ENCODE peak calls at places on chromosomes 2 and 18, in nine cellular contexts. One of them, this sample, is unnamed.

GRCh38 chr18:8871484-8871883 is 166.1 kb downstream of the MTCL1 start:
- DNase-seq in mesothelial cell of epicardium: no peak
- DNase-seq in NCI-H1092 treated with DMSO at 0.1 percent for 48 hours: no peak
- DNase-seq in endothelial cell of umbilical vein: no peak
- DNase-seq in NCI-H460: no peak
- DNase-seq in GOT3: no peak
- DNase-seq in activated T-cell treated with anti-CD3 and anti-CD28 coated beads for 1 hour: no peak
- DNase-seq in ureter: no peak
- DNase-seq in CD8-positive, alpha-beta memory T cell: no peak
- DNase-seq in this sample: no peak

GRCh38 chr2:77513191-77513590 is 9.0 kb downstream of the LRRTM4 start:
- DNase-seq in mesothelial cell of epicardium: no peak
- DNase-seq in GOT3: no peak
- DNase-seq in CD8-positive, alpha-beta memory T cell: no peak
- DNase-seq in endothelial cell of umbilical vein: no peak
- DNase-seq in NCI-H460: peak
- DNase-seq in ureter: no peak
- DNase-seq in NCI-H1092 treated with DMSO at 0.1 percent for 48 hours: no peak
- DNase-seq in activated T-cell treated with anti-CD3 and anti-CD28 coated beads for 1 hour: no peak
- DNase-seq in this sample: no peak

GRCh38 chr2:2642906-2643890 is 312.1 kb upstream of the MYT1L start:
- DNase-seq in ureter: no peak
- DNase-seq in activated T-cell treated with anti-CD3 and anti-CD28 coated beads for 1 hour: no peak
- DNase-seq in NCI-H1092 treated with DMSO at 0.1 percent for 48 hours: no peak
- DNase-seq in CD8-positive, alpha-beta memory T cell: no peak
- DNase-seq in GOT3: no peak
- DNase-seq in NCI-H460: no peak
- DNase-seq in mesothelial cell of epicardium: no peak
- DNase-seq in endothelial cell of umbilical vein: no peak
- DNase-seq in this sample: no peak

GRCh38 chr2:95353055-95353575 is 49.4 kb upstream of the FAHD2A start:
- DNase-seq in NCI-H460: no peak
- DNase-seq in GOT3: no peak
- DNase-seq in activated T-cell treated with anti-CD3 and anti-CD28 coated beads for 1 hour: no peak
- DNase-seq in NCI-H1092 treated with DMSO at 0.1 percent for 48 hours: no peak
- DNase-seq in mesothelial cell of epicardium: no peak
- DNase-seq in ureter: peak
- DNase-seq in endothelial cell of umbilical vein: no peak
- DNase-seq in CD8-positive, alpha-beta memory T cell: no peak
- DNase-seq in this sample: no peak

GRCh38 chr2:96103388-96103705 is 13.0 kb downstream of the ADRA2B start:
- DNase-seq in NCI-H1092 treated with DMSO at 0.1 percent for 48 hours: no peak
- DNase-seq in ureter: peak
- DNase-seq in mesothelial cell of epicardium: no peak
- DNase-seq in GOT3: no peak
- DNase-seq in endothelial cell of umbilical vein: no peak
- DNase-seq in CD8-positive, alpha-beta memory T cell: no peak
- DNase-seq in activated T-cell treated with anti-CD3 and anti-CD28 coated beads for 1 hour: no peak
- DNase-seq in NCI-H460: no peak
- DNase-seq in this sample: no peak

GRCh38 chr2:238965371-238966273 is 117.7 kb downstream of the TWIST2 start:
- DNase-seq in activated T-cell treated with anti-CD3 and anti-CD28 coated beads for 1 hour: no peak
- DNase-seq in NCI-H1092 treated with DMSO at 0.1 percent for 48 hours: no peak
- DNase-seq in NCI-H460: no peak
- DNase-seq in mesothelial cell of epicardium: no peak
- DNase-seq in ureter: no peak
- DNase-seq in GOT3: no peak
- DNase-seq in CD8-positive, alpha-beta memory T cell: no peak
- DNase-seq in endothelial cell of umbilical vein: no peak
- DNase-seq in this sample: no peak

GRCh38 chr2:13230221-13230620 is 513.5 kb downstream of the TRIB2 start:
- DNase-seq in ureter: no peak
- DNase-seq in NCI-H460: no peak
- DNase-seq in endothelial cell of umbilical vein: no peak
- DNase-seq in CD8-positive, alpha-beta memory T cell: no peak
- DNase-seq in mesothelial cell of epicardium: no peak
- DNase-seq in activated T-cell treated with anti-CD3 and anti-CD28 coated beads for 1 hour: no peak
- DNase-seq in NCI-H1092 treated with DMSO at 0.1 percent for 48 hours: no peak
- DNase-seq in GOT3: no peak
- DNase-seq in this sample: no peak

GRCh38 chr2:129253461-129253812 is 726.0 kb upstream of the RAB6C start:
- DNase-seq in activated T-cell treated with anti-CD3 and anti-CD28 coated beads for 1 hour: no peak
- DNase-seq in NCI-H1092 treated with DMSO at 0.1 percent for 48 hours: peak
- DNase-seq in CD8-positive, alpha-beta memory T cell: no peak
- DNase-seq in NCI-H460: no peak
- DNase-seq in GOT3: no peak
- DNase-seq in mesothelial cell of epicardium: no peak
- DNase-seq in ureter: no peak
- DNase-seq in endothelial cell of umbilical vein: no peak
- DNase-seq in this sample: peak

GRCh38 chr2:9004338-9005204 is 1.1 kb upstream of the MBOAT2 start:
- DNase-seq in endothelial cell of umbilical vein: peak
- DNase-seq in ureter: peak
- DNase-seq in NCI-H1092 treated with DMSO at 0.1 percent for 48 hours: no peak
- DNase-seq in NCI-H460: no peak
- DNase-seq in CD8-positive, alpha-beta memory T cell: no peak
- DNase-seq in mesothelial cell of epicardium: no peak
- DNase-seq in GOT3: no peak
- DNase-seq in activated T-cell treated with anti-CD3 and anti-CD28 coated beads for 1 hour: no peak
- DNase-seq in this sample: no peak

GRCh38 chr2:70850905-70851304 is 15.3 kb upstream of the CD207 start:
- DNase-seq in GOT3: no peak
- DNase-seq in NCI-H460: no peak
- DNase-seq in ureter: no peak
- DNase-seq in endothelial cell of umbilical vein: no peak
- DNase-seq in CD8-positive, alpha-beta memory T cell: no peak
- DNase-seq in NCI-H1092 treated with DMSO at 0.1 percent for 48 hours: no peak
- DNase-seq in mesothelial cell of epicardium: no peak
- DNase-seq in activated T-cell treated with anti-CD3 and anti-CD28 coated beads for 1 hour: no peak
- DNase-seq in this sample: no peak

GRCh38 chr2:143686585-143687164 is 557.5 kb downstream of the ARHGAP15 start:
- DNase-seq in ureter: no peak
- DNase-seq in CD8-positive, alpha-beta memory T cell: no peak
- DNase-seq in NCI-H460: peak
- DNase-seq in endothelial cell of umbilical vein: peak
- DNase-seq in mesothelial cell of epicardium: no peak
- DNase-seq in NCI-H1092 treated with DMSO at 0.1 percent for 48 hours: peak
- DNase-seq in activated T-cell treated with anti-CD3 and anti-CD28 coated beads for 1 hour: no peak
- DNase-seq in GOT3: no peak
- DNase-seq in this sample: peak

GRCh38 chr18:60060578-60060977 is 160.8 kb downstream of the PMAIP1 start:
- DNase-seq in NCI-H1092 treated with DMSO at 0.1 percent for 48 hours: no peak
- DNase-seq in mesothelial cell of epicardium: no peak
- DNase-seq in GOT3: no peak
- DNase-seq in NCI-H460: no peak
- DNase-seq in endothelial cell of umbilical vein: no peak
- DNase-seq in activated T-cell treated with anti-CD3 and anti-CD28 coated beads for 1 hour: no peak
- DNase-seq in ureter: no peak
- DNase-seq in CD8-positive, alpha-beta memory T cell: no peak
- DNase-seq in this sample: no peak

GRCh38 chr2:240997856-240998705 is at the start of gene SNED1:
- DNase-seq in mesothelial cell of epicardium: peak
- DNase-seq in CD8-positive, alpha-beta memory T cell: no peak
- DNase-seq in activated T-cell treated with anti-CD3 and anti-CD28 coated beads for 1 hour: peak
- DNase-seq in NCI-H460: peak
- DNase-seq in NCI-H1092 treated with DMSO at 0.1 percent for 48 hours: peak
- DNase-seq in endothelial cell of umbilical vein: peak
- DNase-seq in ureter: peak
- DNase-seq in GOT3: peak
- DNase-seq in this sample: peak

GRCh38 chr2:220227272-220227920 is 600.0 kb downstream of the SLC4A3 start:
- DNase-seq in NCI-H460: no peak
- DNase-seq in mesothelial cell of epicardium: no peak
- DNase-seq in ureter: no peak
- DNase-seq in NCI-H1092 treated with DMSO at 0.1 percent for 48 hours: no peak
- DNase-seq in activated T-cell treated with anti-CD3 and anti-CD28 coated beads for 1 hour: no peak
- DNase-seq in CD8-positive, alpha-beta memory T cell: no peak
- DNase-seq in endothelial cell of umbilical vein: no peak
- DNase-seq in GOT3: no peak
- DNase-seq in this sample: no peak

GRCh38 chr18:45962461-45962860 is 4.7 kb downstream of the EPG5 start:
- DNase-seq in GOT3: no peak
- DNase-seq in ureter: no peak
- DNase-seq in NCI-H460: no peak
- DNase-seq in activated T-cell treated with anti-CD3 and anti-CD28 coated beads for 1 hour: no peak
- DNase-seq in CD8-positive, alpha-beta memory T cell: peak
- DNase-seq in NCI-H1092 treated with DMSO at 0.1 percent for 48 hours: no peak
- DNase-seq in endothelial cell of umbilical vein: no peak
- DNase-seq in mesothelial cell of epicardium: no peak
- DNase-seq in this sample: no peak

GRCh38 chr2:128600606-128601297 is 282.1 kb upstream of the HS6ST1 start:
- DNase-seq in mesothelial cell of epicardium: peak
- DNase-seq in ureter: no peak
- DNase-seq in NCI-H1092 treated with DMSO at 0.1 percent for 48 hours: no peak
- DNase-seq in endothelial cell of umbilical vein: no peak
- DNase-seq in activated T-cell treated with anti-CD3 and anti-CD28 coated beads for 1 hour: no peak
- DNase-seq in CD8-positive, alpha-beta memory T cell: no peak
- DNase-seq in NCI-H460: no peak
- DNase-seq in GOT3: no peak
- DNase-seq in this sample: no peak

GRCh38 chr2:127102464-127103242 is 4.3 kb downstream of the BIN1 start:
- DNase-seq in ureter: no peak
- DNase-seq in GOT3: no peak
- DNase-seq in mesothelial cell of epicardium: no peak
- DNase-seq in NCI-H460: no peak
- DNase-seq in NCI-H1092 treated with DMSO at 0.1 percent for 48 hours: no peak
- DNase-seq in endothelial cell of umbilical vein: no peak
- DNase-seq in activated T-cell treated with anti-CD3 and anti-CD28 coated beads for 1 hour: no peak
- DNase-seq in CD8-positive, alpha-beta memory T cell: no peak
- DNase-seq in this sample: no peak

GRCh38 chr18:25497395-25497794 is 145.4 kb upstream of the ZNF521 start:
- DNase-seq in endothelial cell of umbilical vein: no peak
- DNase-seq in activated T-cell treated with anti-CD3 and anti-CD28 coated beads for 1 hour: no peak
- DNase-seq in NCI-H460: no peak
- DNase-seq in mesothelial cell of epicardium: no peak
- DNase-seq in ureter: no peak
- DNase-seq in GOT3: no peak
- DNase-seq in NCI-H1092 treated with DMSO at 0.1 percent for 48 hours: no peak
- DNase-seq in CD8-positive, alpha-beta memory T cell: no peak
- DNase-seq in this sample: no peak

GRCh38 chr2:33221046-33221784 is 255.2 kb upstream of the RASGRP3 start:
- DNase-seq in activated T-cell treated with anti-CD3 and anti-CD28 coated beads for 1 hour: no peak
- DNase-seq in NCI-H1092 treated with DMSO at 0.1 percent for 48 hours: no peak
- DNase-seq in CD8-positive, alpha-beta memory T cell: no peak
- DNase-seq in mesothelial cell of epicardium: no peak
- DNase-seq in ureter: no peak
- DNase-seq in NCI-H460: no peak
- DNase-seq in endothelial cell of umbilical vein: no peak
- DNase-seq in GOT3: no peak
- DNase-seq in this sample: no peak